ENCODE peak calls at places on chromosome 17, in six cellular contexts. One of them, this sample, is unnamed.

GRCh38 chr17:82985973-82986372 is 93.4 kb upstream of the METRNL start:
- DNase-seq in PC-3: no peak
- DNase-seq in prostate gland: no peak
- DNase-seq in nephron progenitor cell: peak
- DNase-seq in H1: no peak
- DNase-seq in type B pancreatic cell: peak
- DNase-seq in this sample: no peak

GRCh38 chr17:6178959-6179358 is 108.8 kb downstream of the WSCD1 start:
- DNase-seq in PC-3: no peak
- DNase-seq in prostate gland: no peak
- DNase-seq in nephron progenitor cell: no peak
- DNase-seq in H1: no peak
- DNase-seq in type B pancreatic cell: no peak
- DNase-seq in this sample: no peak

GRCh38 chr17:1762906-1763829 is 1.3 kb downstream of the SERPINF1 start:
- DNase-seq in PC-3: no peak
- DNase-seq in prostate gland: peak
- DNase-seq in nephron progenitor cell: no peak
- DNase-seq in H1: peak
- DNase-seq in type B pancreatic cell: no peak
- DNase-seq in this sample: no peak

GRCh38 chr17:34639706-34640425 is 60.5 kb downstream of the TMEM132E start:
- DNase-seq in PC-3: no peak
- DNase-seq in prostate gland: no peak
- DNase-seq in nephron progenitor cell: no peak
- DNase-seq in H1: no peak
- DNase-seq in type B pancreatic cell: no peak
- DNase-seq in this sample: peak

GRCh38 chr17:6639014-6639650 is 1.4 kb downstream of the KIAA0753 start:
- DNase-seq in PC-3: no peak
- DNase-seq in prostate gland: no peak
- DNase-seq in nephron progenitor cell: no peak
- DNase-seq in H1: no peak
- DNase-seq in type B pancreatic cell: no peak
- DNase-seq in this sample: no peak

GRCh38 chr17:30379303-30380105 is 777 bp downstream of the CPD start:
- DNase-seq in PC-3: no peak
- DNase-seq in prostate gland: peak
- DNase-seq in nephron progenitor cell: peak
- DNase-seq in H1: peak
- DNase-seq in type B pancreatic cell: no peak
- DNase-seq in this sample: no peak

GRCh38 chr17:43140396-43141332 is 15.5 kb upstream of the BRCA1 start:
- DNase-seq in PC-3: no peak
- DNase-seq in prostate gland: no peak
- DNase-seq in nephron progenitor cell: no peak
- DNase-seq in H1: no peak
- DNase-seq in type B pancreatic cell: peak
- DNase-seq in this sample: no peak

GRCh38 chr17:13031718-13032350 is 14.0 kb upstream of the ELAC2 start:
- DNase-seq in PC-3: peak
- DNase-seq in prostate gland: no peak
- DNase-seq in nephron progenitor cell: peak
- DNase-seq in H1: peak
- DNase-seq in type B pancreatic cell: no peak
- DNase-seq in this sample: no peak

GRCh38 chr17:58577696-58578095 is 63.3 kb upstream of the MTMR4 start:
- DNase-seq in PC-3: peak
- DNase-seq in prostate gland: peak
- DNase-seq in nephron progenitor cell: peak
- DNase-seq in H1: peak
- DNase-seq in type B pancreatic cell: no peak
- DNase-seq in this sample: no peak

GRCh38 chr17:72884066-72884465 is 208.4 kb downstream of the SLC39A11 start:
- DNase-seq in PC-3: no peak
- DNase-seq in prostate gland: no peak
- DNase-seq in nephron progenitor cell: no peak
- DNase-seq in H1: no peak
- DNase-seq in type B pancreatic cell: no peak
- DNase-seq in this sample: no peak

GRCh38 chr17:1414634-1415033 is 14.6 kb upstream of the YWHAE start:
- DNase-seq in PC-3: no peak
- DNase-seq in prostate gland: no peak
- DNase-seq in nephron progenitor cell: no peak
- DNase-seq in H1: no peak
- DNase-seq in type B pancreatic cell: no peak
- DNase-seq in this sample: peak

GRCh38 chr17:46777943-46778915 is 40.3 kb downstream of the WNT3 start:
- DNase-seq in PC-3: no peak
- DNase-seq in prostate gland: no peak
- DNase-seq in nephron progenitor cell: no peak
- DNase-seq in H1: no peak
- DNase-seq in type B pancreatic cell: no peak
- DNase-seq in this sample: peak

GRCh38 chr17:61766520-61766919 is 96.8 kb downstream of the BRIP1 start:
- DNase-seq in PC-3: peak
- DNase-seq in prostate gland: no peak
- DNase-seq in nephron progenitor cell: no peak
- DNase-seq in H1: no peak
- DNase-seq in type B pancreatic cell: no peak
- DNase-seq in this sample: no peak

GRCh38 chr17:77591231-77591785 is 367.2 kb upstream of the TNRC6C start:
- DNase-seq in PC-3: peak
- DNase-seq in prostate gland: no peak
- DNase-seq in nephron progenitor cell: no peak
- DNase-seq in H1: no peak
- DNase-seq in type B pancreatic cell: no peak
- DNase-seq in this sample: no peak

GRCh38 chr17:73357318-73357717 is 45.5 kb upstream of the CDC42EP4 start:
- DNase-seq in PC-3: no peak
- DNase-seq in prostate gland: no peak
- DNase-seq in nephron progenitor cell: no peak
- DNase-seq in H1: no peak
- DNase-seq in type B pancreatic cell: no peak
- DNase-seq in this sample: no peak

GRCh38 chr17:72126575-72127486 is 6.0 kb downstream of the SOX9 start:
- DNase-seq in PC-3: peak
- DNase-seq in prostate gland: peak
- DNase-seq in nephron progenitor cell: no peak
- DNase-seq in H1: no peak
- DNase-seq in type B pancreatic cell: no peak
- DNase-seq in this sample: no peak

GRCh38 chr17:76924345-76925332 is 56.4 kb downstream of the MGAT5B start:
- DNase-seq in PC-3: no peak
- DNase-seq in prostate gland: no peak
- DNase-seq in nephron progenitor cell: no peak
- DNase-seq in H1: no peak
- DNase-seq in type B pancreatic cell: no peak
- DNase-seq in this sample: no peak

GRCh38 chr17:9577402-9577709 is 914 bp downstream of the CFAP52 start:
- DNase-seq in PC-3: no peak
- DNase-seq in prostate gland: no peak
- DNase-seq in nephron progenitor cell: no peak
- DNase-seq in H1: no peak
- DNase-seq in type B pancreatic cell: no peak
- DNase-seq in this sample: no peak

GRCh38 chr17:9571201-9571600 is 4.4 kb downstream of the STX8 start:
- DNase-seq in PC-3: no peak
- DNase-seq in prostate gland: no peak
- DNase-seq in nephron progenitor cell: no peak
- DNase-seq in H1: no peak
- DNase-seq in type B pancreatic cell: no peak
- DNase-seq in this sample: no peak

GRCh38 chr17:9576521-9577401 is at the start of gene CFAP52:
- DNase-seq in PC-3: peak
- DNase-seq in prostate gland: peak
- DNase-seq in nephron progenitor cell: peak
- DNase-seq in H1: peak
- DNase-seq in type B pancreatic cell: peak
- DNase-seq in this sample: no peak

GRCh38 chr17:9575381-9576072 is at the start of gene STX8:
- DNase-seq in PC-3: peak
- DNase-seq in prostate gland: peak
- DNase-seq in nephron progenitor cell: peak
- DNase-seq in H1: peak
- DNase-seq in type B pancreatic cell: peak
- DNase-seq in this sample: peak
- TF ChIP-seq CTCF in PC-3: no peak
- TF ChIP-seq CTCF in prostate gland: peak
- TF ChIP-seq CTCF in nephron progenitor cell: no peak
- TF ChIP-seq CTCF in H1: no peak
- TF ChIP-seq CTCF in type B pancreatic cell: peak
- TF ChIP-seq CTCF in this sample: no peak

DNA sequence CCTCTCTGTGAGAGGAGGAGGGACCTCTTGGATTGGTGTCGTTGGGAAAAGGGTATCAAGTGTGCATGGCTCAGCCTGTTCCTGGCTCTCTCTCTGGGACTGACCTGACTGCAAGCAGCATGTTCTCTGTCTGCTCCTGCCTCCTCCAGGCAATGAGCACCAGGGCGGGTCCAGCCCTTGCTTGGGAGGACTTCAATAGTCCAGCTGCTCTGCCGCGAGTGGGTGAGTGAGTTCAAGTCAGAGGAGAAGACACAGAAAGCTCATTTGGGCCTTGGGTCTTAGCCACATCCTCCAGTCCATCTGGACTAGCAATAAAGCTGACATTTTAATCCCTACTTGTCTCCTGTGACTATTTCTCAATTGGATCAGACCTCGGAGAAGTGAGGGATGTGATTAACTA is 25.2 kb upstream of the TNS4 start:
- DNase-seq in PC-3: no peak
- DNase-seq in prostate gland: no peak
- DNase-seq in nephron progenitor cell: no peak
- DNase-seq in H1: no peak
- DNase-seq in type B pancreatic cell: no peak
- DNase-seq in this sample: peak
- TF ChIP-seq CTCF in PC-3: no peak
- TF ChIP-seq CTCF in prostate gland: no peak
- TF ChIP-seq CTCF in nephron progenitor cell: no peak
- TF ChIP-seq CTCF in H1: no peak
- TF ChIP-seq CTCF in type B pancreatic cell: no peak
- TF ChIP-seq CTCF in this sample: no peak

DNA sequence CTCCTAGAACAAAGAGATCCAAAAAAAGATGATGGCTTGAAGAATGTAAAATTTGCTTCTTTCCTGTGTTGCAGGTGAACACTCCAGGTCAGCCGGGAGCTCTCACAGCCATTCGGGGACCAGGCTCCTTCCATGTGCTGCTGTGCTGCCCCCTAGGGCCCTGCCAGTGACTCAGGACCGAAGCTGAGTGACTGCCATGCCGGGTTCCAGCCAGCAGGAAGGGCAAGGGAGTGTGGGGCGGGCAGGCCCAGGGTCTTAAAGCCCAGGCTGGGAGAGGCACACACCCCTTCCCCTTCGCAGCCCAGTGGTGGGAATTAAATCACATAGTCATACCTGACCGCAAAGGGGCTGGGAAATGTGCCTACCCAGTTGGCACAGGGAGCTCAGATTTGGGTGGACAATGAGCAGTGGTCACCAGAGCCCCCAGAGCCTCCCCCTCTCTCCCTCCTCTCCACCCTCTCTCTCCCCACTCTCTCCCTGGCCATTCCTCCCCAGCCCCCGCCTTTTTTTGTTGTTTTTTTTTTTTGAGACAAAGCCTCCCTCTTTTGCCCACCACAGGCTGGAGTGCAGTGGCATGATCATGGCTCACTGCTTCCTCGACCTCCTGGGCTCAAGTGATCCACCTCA is 11.5 kb downstream of the EPOP start:
- DNase-seq in PC-3: peak
- DNase-seq in prostate gland: no peak
- DNase-seq in nephron progenitor cell: peak
- DNase-seq in H1: peak
- DNase-seq in type B pancreatic cell: peak
- DNase-seq in this sample: no peak
- TF ChIP-seq CTCF in PC-3: peak
- TF ChIP-seq CTCF in prostate gland: peak
- TF ChIP-seq CTCF in nephron progenitor cell: peak
- TF ChIP-seq CTCF in H1: peak
- TF ChIP-seq CTCF in type B pancreatic cell: peak
- TF ChIP-seq CTCF in this sample: peak

GRCh38 chr17:9887521-9887920 is 17.6 kb downstream of the RCVRN start:
- DNase-seq in PC-3: peak
- DNase-seq in prostate gland: no peak
- DNase-seq in nephron progenitor cell: no peak
- DNase-seq in H1: no peak
- DNase-seq in type B pancreatic cell: no peak
- DNase-seq in this sample: no peak

GRCh38 chr17:9886141-9886930 is 18.7 kb downstream of the RCVRN start:
- DNase-seq in PC-3: no peak
- DNase-seq in prostate gland: no peak
- DNase-seq in nephron progenitor cell: no peak
- DNase-seq in H1: no peak
- DNase-seq in type B pancreatic cell: no peak
- DNase-seq in this sample: no peak

GRCh38 chr17:9893606-9894005 is 11.5 kb downstream of the RCVRN start:
- DNase-seq in PC-3: peak
- DNase-seq in prostate gland: no peak
- DNase-seq in nephron progenitor cell: no peak
- DNase-seq in H1: no peak
- DNase-seq in type B pancreatic cell: no peak
- DNase-seq in this sample: no peak

GRCh38 chr17:9895923-9896322 is 9.1 kb downstream of the RCVRN start:
- DNase-seq in PC-3: no peak
- DNase-seq in prostate gland: no peak
- DNase-seq in nephron progenitor cell: no peak
- DNase-seq in H1: no peak
- DNase-seq in type B pancreatic cell: no peak
- DNase-seq in this sample: no peak

GRCh38 chr17:9890124-9890523 is 14.9 kb downstream of the RCVRN start:
- DNase-seq in PC-3: peak
- DNase-seq in prostate gland: no peak
- DNase-seq in nephron progenitor cell: peak
- DNase-seq in H1: peak
- DNase-seq in type B pancreatic cell: no peak
- DNase-seq in this sample: no peak
- TF ChIP-seq CTCF in PC-3: peak
- TF ChIP-seq CTCF in prostate gland: peak
- TF ChIP-seq CTCF in nephron progenitor cell: peak
- TF ChIP-seq CTCF in H1: peak
- TF ChIP-seq CTCF in type B pancreatic cell: peak
- TF ChIP-seq CTCF in this sample: peak

GRCh38 chr17:41785876-41786226 is 660 bp downstream of the JUP start:
- DNase-seq in PC-3: peak
- DNase-seq in prostate gland: peak
- DNase-seq in nephron progenitor cell: no peak
- DNase-seq in H1: peak
- DNase-seq in type B pancreatic cell: no peak
- DNase-seq in this sample: no peak
- TF ChIP-seq CTCF in PC-3: no peak
- TF ChIP-seq CTCF in prostate gland: no peak
- TF ChIP-seq CTCF in nephron progenitor cell: no peak
- TF ChIP-seq CTCF in H1: peak
- TF ChIP-seq CTCF in type B pancreatic cell: no peak
- TF ChIP-seq CTCF in this sample: no peak

GRCh38 chr17:27797390-27798091 is 2.8 kb downstream of the NOS2 start:
- DNase-seq in PC-3: no peak
- DNase-seq in prostate gland: no peak
- DNase-seq in nephron progenitor cell: no peak
- DNase-seq in H1: peak
- DNase-seq in type B pancreatic cell: no peak
- DNase-seq in this sample: no peak
- TF ChIP-seq CTCF in PC-3: peak
- TF ChIP-seq CTCF in prostate gland: no peak
- TF ChIP-seq CTCF in nephron progenitor cell: no peak
- TF ChIP-seq CTCF in H1: peak
- TF ChIP-seq CTCF in type B pancreatic cell: no peak
- TF ChIP-seq CTCF in this sample: no peak

This sample was measured in chondrocyte.